ENCODE peak calls at places on chromosomes 4 and X, in five cellular contexts. W is thoracic aorta, G is upper lobe of right lung, R is foreskin fibroblast, I is astrocyte of the spinal cord. S is an unnamed sample.

GRCh38 chrX:111098874-111099273 is 2.9 kb downstream of the PAK3 start:
- DNase-seq in W (no peak), G (peak), R (no peak), I (peak), S (no peak)

GRCh38 chr4:169315530-169316306 is 45.0 kb upstream of the SH3RF1 start:
- DNase-seq in W (no peak), G (no peak), R (peak), I (peak), S (no peak)

GRCh38 chr4:16860506-16860905 is 37.9 kb downstream of the LDB2 start:
- DNase-seq in W (no peak), G (no peak), R (peak), I (peak), S (peak)

GRCh38 chr4:66017671-66018070 is 347.4 kb upstream of the EPHA5 start:
- DNase-seq in W (no peak), G (no peak), R (no peak), I (no peak), S (no peak)

GRCh38 chr4:69066945-69067344 is 29.3 kb upstream of the UGT2B7 start:
- DNase-seq in W (no peak), G (no peak), R (no peak), I (peak), S (no peak)

GRCh38 chrX:65866146-65866545 is 173.7 kb downstream of the VSIG4 start:
- DNase-seq in W (no peak), G (no peak), R (no peak), I (no peak), S (no peak)

GRCh38 chrX:22952011-22952410 is 47.7 kb upstream of the DDX53 start:
- DNase-seq in W (no peak), G (no peak), R (peak), I (peak), S (no peak)

GRCh38 chr4:8856835-8857590 is 14.6 kb downstream of the HMX1 start:
- DNase-seq in W (no peak), G (no peak), R (no peak), I (no peak), S (no peak)

GRCh38 chr4:140756292-140757219 is at the start of gene TBC1D9:
- DNase-seq in W (peak), G (peak), R (peak), I (peak), S (peak)

GRCh38 chr4:167826281-167826680 is 266.1 kb upstream of the ANXA10 start:
- DNase-seq in W (no peak), G (no peak), R (peak), I (no peak), S (no peak)

GRCh38 chrX:66039916-66040315 is at the start of gene VSIG4:
- DNase-seq in W (no peak), G (peak), R (no peak), I (no peak), S (no peak)

GRCh38 chrX:103376979-103377324 is 614 bp downstream of the BEX3 start:
- DNase-seq in W (no peak), G (no peak), R (no peak), I (no peak), S (no peak)

GRCh38 chr4:177964693-177965168 is 522.5 kb upstream of the AGA start:
- DNase-seq in W (no peak), G (no peak), R (no peak), I (no peak), S (no peak)

GRCh38 chr4:176814770-176815169 is 22.0 kb upstream of the VEGFC start:
- DNase-seq in W (no peak), G (no peak), R (peak), I (peak), S (peak)

GRCh38 chrX:109264878-109265277 is 217.0 kb downstream of the GUCY2F start:
- DNase-seq in W (no peak), G (no peak), R (no peak), I (no peak), S (no peak)

GRCh38 chr4:52051213-52051614 is at the start of gene SPATA18:
- DNase-seq in W (no peak), G (peak), R (peak), I (peak), S (no peak)

GRCh38 chr4:119906277-119906676 is 160.4 kb downstream of the MAD2L1 start:
- DNase-seq in W (no peak), G (no peak), R (no peak), I (no peak), S (no peak)

GRCh38 chr4:184644553-184645307 is 4.5 kb downstream of the CASP3 start:
- DNase-seq in W (no peak), G (no peak), R (no peak), I (peak), S (no peak)

GRCh38 chrX:132022115-132022862 is 813 bp upstream of the STK26 start:
- DNase-seq in W (no peak), G (no peak), R (no peak), I (peak), S (no peak)

GRCh38 chr4:175054980-175055379 is 136.8 kb downstream of the ADAM29 start:
- DNase-seq in W (no peak), G (no peak), R (no peak), I (no peak), S (no peak)

GRCh38 chr4:175109933-175110332 is 191.8 kb downstream of the ADAM29 start:
- DNase-seq in W (no peak), G (no peak), R (no peak), I (no peak), S (no peak)

GRCh38 chr4:79852305-79852730 is 220.7 kb downstream of the ANTXR2 start:
- DNase-seq in W (no peak), G (no peak), R (no peak), I (peak), S (peak)

GRCh38 chr4:94344457-94344856 is 1.8 kb upstream of the HPGDS start:
- DNase-seq in W (no peak), G (no peak), R (no peak), I (no peak), S (no peak)

GRCh38 chrX:102765794-102766193 is 45.3 kb downstream of the GPRASP3 start:
- DNase-seq in W (no peak), G (no peak), R (peak), I (peak), S (peak)

GRCh38 chr4:5888706-5889696 is 3.9 kb downstream of the CRMP1 start:
- DNase-seq in W (no peak), G (no peak), R (no peak), I (no peak), S (no peak)

GRCh38 chr4:5887361-5888221 is 5.3 kb downstream of the CRMP1 start:
- DNase-seq in W (no peak), G (no peak), R (no peak), I (no peak), S (no peak)

GRCh38 chr4:5888222-5888701 is 4.6 kb downstream of the CRMP1 start:
- DNase-seq in W (no peak), G (no peak), R (no peak), I (no peak), S (no peak)

GRCh38 chr4:5885733-5886132 is 7.2 kb downstream of the CRMP1 start:
- DNase-seq in W (no peak), G (no peak), R (no peak), I (no peak), S (no peak)

DNA sequence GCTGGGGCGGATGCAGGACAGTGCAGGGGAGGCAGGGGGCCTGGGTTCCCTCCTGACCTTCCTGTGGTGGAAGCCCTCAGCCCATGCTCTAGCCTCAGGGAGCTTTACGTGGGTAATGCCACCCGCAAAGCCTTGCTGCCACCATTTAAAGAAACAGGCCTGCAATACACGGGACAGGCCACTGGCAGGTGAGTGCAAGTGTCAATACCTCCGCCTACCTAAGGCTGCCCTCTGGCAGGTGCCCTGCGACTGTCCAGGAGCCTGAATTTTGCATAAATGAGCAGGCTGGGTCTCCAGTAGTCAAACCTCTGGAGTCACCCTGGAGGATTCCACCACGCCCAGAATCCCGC is 5.9 kb downstream of the CRMP1 start:
- DNase-seq in W (no peak), G (no peak), R (no peak), I (no peak), S (no peak)
- H3K4me3 ChIP-seq in W (peak), G (peak), R (no peak), I (peak), S (no peak)

GRCh38 chrX:38220024-38220935 is at the start of gene SRPX:
- DNase-seq in W (no peak), G (peak), R (no peak), I (peak), S (no peak)
- TF ChIP-seq CTCF in W (peak), G (peak), R (peak), I (peak), S (peak)

DNA sequence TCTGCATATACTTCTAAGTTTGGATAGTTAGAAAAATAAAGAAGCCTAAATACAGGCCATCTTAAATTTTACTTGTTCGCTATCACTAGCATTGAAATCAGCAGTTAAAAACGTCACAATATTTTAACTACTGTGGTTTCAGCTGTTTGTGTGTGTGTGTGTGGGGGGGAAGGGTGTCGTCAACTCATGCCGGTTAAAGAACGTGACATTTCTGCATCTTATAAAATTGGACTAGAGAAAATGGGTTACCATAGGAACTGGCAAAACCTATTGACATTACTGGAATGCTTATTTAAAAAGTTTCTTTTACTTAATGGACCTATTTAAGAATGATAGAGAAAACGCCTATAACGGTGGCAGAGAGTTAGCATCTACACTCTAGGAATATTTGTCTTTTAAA is 1.2 kb upstream of the CNKSR2 start:
- DNase-seq in W (no peak), G (no peak), R (no peak), I (no peak), S (no peak)
- H3K4me3 ChIP-seq in W (no peak), G (peak), R (no peak), I (no peak), S (no peak)

GRCh38 chrX:2391869-2392606 is 108.7 kb downstream of the DHRSX start:
- DNase-seq in W (no peak), G (no peak), R (peak), I (peak), S (peak)
- TF ChIP-seq CTCF in W (no peak), G (no peak), R (no peak), I (no peak), S (peak)

DNA sequence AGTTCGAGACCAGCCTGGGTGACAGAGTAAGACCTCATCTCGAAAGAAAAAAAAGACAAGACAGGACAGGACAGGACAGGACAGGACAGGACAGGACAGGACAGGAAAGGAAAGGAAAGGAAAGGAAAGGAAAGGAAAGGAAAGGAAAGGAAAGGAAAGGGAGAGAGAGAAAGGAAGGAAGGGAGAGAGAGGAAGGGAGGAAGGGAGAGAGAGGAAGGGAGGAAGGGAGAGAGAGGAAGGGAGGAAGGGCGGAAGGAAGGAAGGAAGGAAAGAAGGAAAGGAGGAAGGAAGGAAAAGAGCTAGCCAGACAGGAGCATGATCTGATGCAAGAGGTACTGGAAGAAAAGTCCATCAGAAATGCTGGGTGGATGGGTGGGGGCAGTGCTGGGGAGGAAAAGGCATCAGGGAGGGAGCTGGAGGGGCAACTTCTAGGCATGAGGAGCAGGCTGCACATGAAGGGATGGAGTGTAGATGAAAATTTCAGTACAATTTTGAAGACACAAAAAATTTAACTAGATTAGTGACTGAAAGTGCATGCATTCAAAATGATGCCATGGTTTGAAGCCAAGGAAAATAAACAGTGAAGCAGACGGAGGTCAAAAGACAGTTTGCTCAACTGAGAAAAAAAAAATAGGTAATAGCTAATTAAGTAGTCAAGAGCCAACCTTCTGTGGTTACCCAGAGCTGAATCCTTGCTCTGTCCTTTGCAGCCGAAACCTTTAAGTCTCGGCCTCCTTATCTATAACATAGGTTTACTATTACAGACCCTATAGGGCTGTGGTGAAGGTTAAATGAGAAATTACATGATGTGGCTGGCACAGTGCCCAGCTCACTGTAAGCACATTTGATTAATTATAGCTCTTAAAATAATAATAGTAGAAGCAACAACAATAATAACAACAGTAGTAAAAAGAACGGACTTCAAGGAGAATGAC is 59.9 kb downstream of the ZNF827 start:
- DNase-seq in W (no peak), G (no peak), R (peak), I (peak), S (no peak)
- H3K4me3 ChIP-seq in W (no peak), G (no peak), R (no peak), I (no peak), S (no peak)

DNA sequence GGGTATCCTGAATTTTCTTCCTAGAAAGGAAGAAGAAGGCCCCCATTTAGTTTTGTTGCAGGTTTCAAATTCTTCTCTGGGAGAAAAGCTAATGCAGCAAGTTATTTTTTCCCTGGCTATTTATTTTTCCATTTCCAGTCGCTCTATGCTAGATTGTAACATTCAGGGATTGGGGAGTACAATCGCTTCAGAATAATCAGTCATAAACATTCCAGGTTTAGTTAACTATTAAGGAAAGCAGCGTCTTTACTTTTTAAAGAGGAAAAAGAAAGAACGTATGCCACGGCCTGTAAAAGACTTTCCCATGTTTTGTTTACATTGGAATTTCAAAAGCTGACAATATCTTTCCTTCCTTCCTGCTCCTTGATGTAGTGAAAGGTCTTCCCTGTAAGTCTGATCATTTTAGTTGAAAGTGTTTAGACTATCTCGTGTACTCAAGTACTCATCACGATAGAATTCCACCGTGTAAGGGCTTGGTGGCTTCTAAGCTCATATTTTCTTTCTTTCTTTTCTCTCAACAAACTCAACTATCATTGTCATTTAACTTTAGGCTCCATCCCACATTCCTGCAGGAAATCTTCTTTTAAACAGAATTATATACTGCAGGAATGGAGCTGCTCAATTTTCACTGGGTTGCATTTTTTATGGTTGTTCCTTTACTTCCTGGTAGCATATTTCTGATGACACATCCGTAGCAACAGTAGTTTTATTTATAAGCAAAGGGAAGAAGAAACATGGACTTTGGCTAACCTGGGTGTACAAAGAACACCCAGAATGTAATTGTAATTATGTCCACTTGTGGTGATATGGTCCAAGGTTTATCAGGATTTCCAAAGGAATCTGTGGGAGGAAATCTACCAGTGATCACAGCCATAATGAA is 213.1 kb upstream of the FAT1 start:
- DNase-seq in W (no peak), G (no peak), R (peak), I (peak), S (peak)
- TF ChIP-seq CTCF in W (peak), G (no peak), R (peak), I (peak), S (peak)

GRCh38 chr4:70836081-70836480 is 3.6 kb downstream of the GRSF1 start:
- DNase-seq in W (no peak), G (no peak), R (no peak), I (no peak), S (no peak)
- H3K4me3 ChIP-seq in W (no peak), G (no peak), R (no peak), I (no peak), S (no peak)